ENCODE peak calls at places on chromosomes 6 and 20, in eight cellular contexts. One of them, this sample, is unnamed.

GRCh38 chr6:30091577-30092381 is 16.2 kb upstream of the RNF39 start:
- DNase-seq in amniotic stem cell: no peak
- DNase-seq in nephron progenitor cell: no peak
- DNase-seq in SHP77: no peak
- DNase-seq in lower lobe of right lung: peak; percentile 79
- DNase-seq in effector memory CD8-positive, alpha-beta T cell: no peak
- DNase-seq in IMR-90: peak; percentile 59
- DNase-seq in GM04504: peak; percentile 72
- DNase-seq in this sample: peak; percentile 62

GRCh38 chr20:59598625-59599310 is 5.6 kb upstream of the PHACTR3 start:
- DNase-seq in amniotic stem cell: no peak
- DNase-seq in nephron progenitor cell: peak; percentile 58
- DNase-seq in SHP77: peak; percentile 48
- DNase-seq in lower lobe of right lung: no peak
- DNase-seq in effector memory CD8-positive, alpha-beta T cell: no peak
- DNase-seq in IMR-90: no peak
- DNase-seq in GM04504: no peak
- DNase-seq in this sample: peak; percentile 63

GRCh38 chr6:158703121-158703839 is 53.4 kb downstream of the SYTL3 start:
- DNase-seq in amniotic stem cell: no peak
- DNase-seq in nephron progenitor cell: no peak
- DNase-seq in SHP77: no peak
- DNase-seq in lower lobe of right lung: no peak
- DNase-seq in effector memory CD8-positive, alpha-beta T cell: no peak
- DNase-seq in IMR-90: no peak
- DNase-seq in GM04504: no peak
- DNase-seq in this sample: no peak

GRCh38 chr6:16973545-16974386 is 128.1 kb upstream of the STMND1 start:
- DNase-seq in amniotic stem cell: no peak
- DNase-seq in nephron progenitor cell: no peak
- DNase-seq in SHP77: no peak
- DNase-seq in lower lobe of right lung: no peak
- DNase-seq in effector memory CD8-positive, alpha-beta T cell: no peak
- DNase-seq in IMR-90: no peak
- DNase-seq in GM04504: no peak
- DNase-seq in this sample: no peak

GRCh38 chr6:53648571-53648970 is 17.0 kb downstream of the KLHL31 start:
- DNase-seq in amniotic stem cell: no peak
- DNase-seq in nephron progenitor cell: no peak
- DNase-seq in SHP77: no peak
- DNase-seq in lower lobe of right lung: no peak
- DNase-seq in effector memory CD8-positive, alpha-beta T cell: no peak
- DNase-seq in IMR-90: peak; percentile 16
- DNase-seq in GM04504: no peak
- DNase-seq in this sample: no peak

GRCh38 chr20:63645218-63645617 is 8.0 kb downstream of the STMN3 start:
- DNase-seq in amniotic stem cell: no peak
- DNase-seq in nephron progenitor cell: peak; percentile 34
- DNase-seq in SHP77: no peak
- DNase-seq in lower lobe of right lung: no peak
- DNase-seq in effector memory CD8-positive, alpha-beta T cell: no peak
- DNase-seq in IMR-90: no peak
- DNase-seq in GM04504: no peak
- DNase-seq in this sample: no peak

GRCh38 chr6:44651604-44652003 is 264.1 kb downstream of the CDC5L start:
- DNase-seq in amniotic stem cell: no peak
- DNase-seq in nephron progenitor cell: no peak
- DNase-seq in SHP77: no peak
- DNase-seq in lower lobe of right lung: no peak
- DNase-seq in effector memory CD8-positive, alpha-beta T cell: no peak
- DNase-seq in IMR-90: no peak
- DNase-seq in GM04504: no peak
- DNase-seq in this sample: no peak

GRCh38 chr6:15630202-15630601 is 32.6 kb downstream of the DTNBP1 start:
- DNase-seq in amniotic stem cell: no peak
- DNase-seq in nephron progenitor cell: no peak
- DNase-seq in SHP77: no peak
- DNase-seq in lower lobe of right lung: no peak
- DNase-seq in effector memory CD8-positive, alpha-beta T cell: no peak
- DNase-seq in IMR-90: no peak
- DNase-seq in GM04504: no peak
- DNase-seq in this sample: no peak

GRCh38 chr20:10735195-10735949 is 61.6 kb upstream of the JAG1 start:
- DNase-seq in amniotic stem cell: no peak
- DNase-seq in nephron progenitor cell: no peak
- DNase-seq in SHP77: no peak
- DNase-seq in lower lobe of right lung: no peak
- DNase-seq in effector memory CD8-positive, alpha-beta T cell: no peak
- DNase-seq in IMR-90: peak; percentile 29
- DNase-seq in GM04504: no peak
- DNase-seq in this sample: no peak

GRCh38 chr6:26554669-26555504 is 16.7 kb downstream of the HMGN4 start:
- DNase-seq in amniotic stem cell: no peak
- DNase-seq in nephron progenitor cell: peak; percentile 61
- DNase-seq in SHP77: peak; percentile 22
- DNase-seq in lower lobe of right lung: no peak
- DNase-seq in effector memory CD8-positive, alpha-beta T cell: peak; percentile 42
- DNase-seq in IMR-90: peak; percentile 68
- DNase-seq in GM04504: no peak
- DNase-seq in this sample: peak; percentile 88

GRCh38 chr6:114049367-114049966 is 78.5 kb upstream of the HDAC2 start:
- DNase-seq in amniotic stem cell: no peak
- DNase-seq in nephron progenitor cell: no peak
- DNase-seq in SHP77: no peak
- DNase-seq in lower lobe of right lung: no peak
- DNase-seq in effector memory CD8-positive, alpha-beta T cell: no peak
- DNase-seq in IMR-90: peak; percentile 23
- DNase-seq in GM04504: no peak
- DNase-seq in this sample: no peak

GRCh38 chr20:35339007-35339406 is 46.8 kb upstream of the FAM83C start:
- DNase-seq in amniotic stem cell: peak; percentile 69
- DNase-seq in nephron progenitor cell: no peak
- DNase-seq in SHP77: no peak
- DNase-seq in lower lobe of right lung: no peak
- DNase-seq in effector memory CD8-positive, alpha-beta T cell: no peak
- DNase-seq in IMR-90: peak; percentile 99
- DNase-seq in GM04504: peak; percentile 81
- DNase-seq in this sample: no peak

GRCh38 chr6:19327246-19327645 is 509.9 kb upstream of the ID4 start:
- DNase-seq in amniotic stem cell: no peak
- DNase-seq in nephron progenitor cell: no peak
- DNase-seq in SHP77: no peak
- DNase-seq in lower lobe of right lung: no peak
- DNase-seq in effector memory CD8-positive, alpha-beta T cell: no peak
- DNase-seq in IMR-90: peak; percentile 5
- DNase-seq in GM04504: no peak
- DNase-seq in this sample: no peak

GRCh38 chr20:42179768-42180167 is 561.6 kb upstream of the CHD6 start:
- DNase-seq in amniotic stem cell: no peak
- DNase-seq in nephron progenitor cell: peak; percentile 67
- DNase-seq in SHP77: no peak
- DNase-seq in lower lobe of right lung: no peak
- DNase-seq in effector memory CD8-positive, alpha-beta T cell: no peak
- DNase-seq in IMR-90: no peak
- DNase-seq in GM04504: no peak
- DNase-seq in this sample: no peak

GRCh38 chr6:2599817-2600216 is 150.9 kb downstream of the MYLK4 start:
- DNase-seq in amniotic stem cell: no peak
- DNase-seq in nephron progenitor cell: no peak
- DNase-seq in SHP77: no peak
- DNase-seq in lower lobe of right lung: no peak
- DNase-seq in effector memory CD8-positive, alpha-beta T cell: no peak
- DNase-seq in IMR-90: no peak
- DNase-seq in GM04504: no peak
- DNase-seq in this sample: no peak

GRCh38 chr20:13898012-13898612 is 92.3 kb downstream of the SEL1L2 start:
- DNase-seq in amniotic stem cell: no peak
- DNase-seq in nephron progenitor cell: no peak
- DNase-seq in SHP77: peak; percentile 23
- DNase-seq in lower lobe of right lung: no peak
- DNase-seq in effector memory CD8-positive, alpha-beta T cell: no peak
- DNase-seq in IMR-90: no peak
- DNase-seq in GM04504: no peak
- DNase-seq in this sample: peak; percentile 77

GRCh38 chr6:168103036-168103830 is 24.2 kb upstream of the FRMD1 start:
- DNase-seq in amniotic stem cell: no peak
- DNase-seq in nephron progenitor cell: no peak
- DNase-seq in SHP77: no peak
- DNase-seq in lower lobe of right lung: peak; percentile 11
- DNase-seq in effector memory CD8-positive, alpha-beta T cell: no peak
- DNase-seq in IMR-90: no peak
- DNase-seq in GM04504: no peak
- DNase-seq in this sample: no peak

GRCh38 chr6:34125939-34126338 is 19.9 kb downstream of the GRM4 start:
- DNase-seq in amniotic stem cell: no peak
- DNase-seq in nephron progenitor cell: no peak
- DNase-seq in SHP77: no peak
- DNase-seq in lower lobe of right lung: no peak
- DNase-seq in effector memory CD8-positive, alpha-beta T cell: no peak
- DNase-seq in IMR-90: no peak
- DNase-seq in GM04504: no peak
- DNase-seq in this sample: no peak

GRCh38 chr6:117938324-117938995 is 31.4 kb downstream of the SLC35F1 start:
- DNase-seq in amniotic stem cell: no peak
- DNase-seq in nephron progenitor cell: no peak
- DNase-seq in SHP77: no peak
- DNase-seq in lower lobe of right lung: no peak
- DNase-seq in effector memory CD8-positive, alpha-beta T cell: no peak
- DNase-seq in IMR-90: no peak
- DNase-seq in GM04504: no peak
- DNase-seq in this sample: no peak

GRCh38 chr6:134517145-134517658 is 199.3 kb upstream of the SGK1 start:
- DNase-seq in amniotic stem cell: peak; percentile 10
- DNase-seq in nephron progenitor cell: peak; percentile 31
- DNase-seq in SHP77: peak; percentile 75
- DNase-seq in lower lobe of right lung: peak; percentile 87
- DNase-seq in effector memory CD8-positive, alpha-beta T cell: no peak
- DNase-seq in IMR-90: peak; percentile 79
- DNase-seq in GM04504: no peak
- DNase-seq in this sample: peak; percentile 95

GRCh38 chr6:109477725-109478124 is 5.3 kb downstream of the ZBTB24 start:
- DNase-seq in amniotic stem cell: no peak
- DNase-seq in nephron progenitor cell: no peak
- DNase-seq in SHP77: no peak
- DNase-seq in lower lobe of right lung: no peak
- DNase-seq in effector memory CD8-positive, alpha-beta T cell: no peak
- DNase-seq in IMR-90: no peak
- DNase-seq in GM04504: no peak
- DNase-seq in this sample: no peak

GRCh38 chr6:48474764-48475674 is 364.0 kb upstream of the PTCHD4 start:
- DNase-seq in amniotic stem cell: no peak
- DNase-seq in nephron progenitor cell: no peak
- DNase-seq in SHP77: no peak
- DNase-seq in lower lobe of right lung: no peak
- DNase-seq in effector memory CD8-positive, alpha-beta T cell: no peak
- DNase-seq in IMR-90: no peak
- DNase-seq in GM04504: no peak
- DNase-seq in this sample: no peak

GRCh38 chr6:111207141-111207858 is 120.0 kb downstream of the SLC16A10 start:
- DNase-seq in amniotic stem cell: no peak
- DNase-seq in nephron progenitor cell: no peak
- DNase-seq in SHP77: no peak
- DNase-seq in lower lobe of right lung: no peak
- DNase-seq in effector memory CD8-positive, alpha-beta T cell: no peak
- DNase-seq in IMR-90: peak; percentile 6
- DNase-seq in GM04504: no peak
- DNase-seq in this sample: peak; percentile 35

GRCh38 chr6:138815797-138816528 is 20.1 kb downstream of the ECT2L start:
- DNase-seq in amniotic stem cell: peak; percentile 33
- DNase-seq in nephron progenitor cell: no peak
- DNase-seq in SHP77: peak; percentile 74
- DNase-seq in lower lobe of right lung: no peak
- DNase-seq in effector memory CD8-positive, alpha-beta T cell: peak; percentile 3
- DNase-seq in IMR-90: peak; percentile 79
- DNase-seq in GM04504: peak; percentile 41
- DNase-seq in this sample: peak; percentile 85